ENCODE peak calls at places on chromosomes 2 and 18, in five cellular contexts. C is AG04450; S is omental fat pad; V is AG09319; T is CD4-positive, alpha-beta T cell. X is an unnamed sample.

GRCh38 chr2:239152239-239152915 is 248.4 kb downstream of the HDAC4 start:
- DNase-seq in V (no peak), T (no peak), S (peak), C (no peak), X (peak)

GRCh38 chr2:25323042-25323514 is 18.6 kb downstream of the DNMT3A start:
- DNase-seq in T (no peak), V (no peak), S (no peak), C (no peak), X (no peak)

GRCh38 chr2:235165631-235166030 is 213.8 kb downstream of the SH3BP4 start:
- DNase-seq in C (no peak), T (no peak), S (no peak), V (no peak), X (no peak)

GRCh38 chr2:3619033-3619432 is 24.1 kb downstream of the COLEC11 start:
- DNase-seq in T (no peak), C (no peak), V (no peak), S (no peak), X (no peak)

GRCh38 chr2:122831644-122832043 is 1076.2 kb downstream of the TSN start:
- DNase-seq in S (no peak), V (no peak), T (no peak), C (no peak), X (no peak)

GRCh38 chr2:19051238-19051831 is 307.1 kb downstream of the OSR1 start:
- DNase-seq in C (no peak), T (no peak), V (no peak), S (no peak), X (no peak)

GRCh38 chr18:58025733-58026132 is 18.3 kb upstream of the NEDD4L start:
- DNase-seq in V (no peak), C (no peak), T (no peak), S (no peak), X (no peak)

GRCh38 chr18:62183578-62184195 is 3.2 kb downstream of the PIGN start:
- DNase-seq in S (no peak), C (peak), T (peak), V (no peak), X (no peak)

GRCh38 chr2:233480490-233481202 is 85.9 kb downstream of the USP40 start:
- DNase-seq in T (no peak), C (no peak), V (no peak), S (peak), X (no peak)

GRCh38 chr18:69257861-69258458 is 142.7 kb upstream of the DOK6 start:
- DNase-seq in T (no peak), V (peak), C (peak), S (no peak), X (no peak)

GRCh38 chr2:85611705-85612587 is at the start of gene C2orf68:
- DNase-seq in C (peak), T (peak), V (no peak), S (peak), X (peak)

GRCh38 chr2:62475172-62476011 is 30.6 kb downstream of the TMEM17 start:
- DNase-seq in T (no peak), C (no peak), V (no peak), S (no peak), X (no peak)

GRCh38 chr2:134361648-134362047 is 107.8 kb downstream of the MGAT5 start:
- DNase-seq in V (no peak), S (no peak), T (no peak), C (no peak), X (no peak)

GRCh38 chr2:163453920-163454319 is 281.9 kb downstream of the FIGN start:
- DNase-seq in S (no peak), V (no peak), C (no peak), T (no peak), X (no peak)

GRCh38 chr2:10243926-10244270 is 58.8 kb upstream of the HPCAL1 start:
- DNase-seq in V (no peak), T (no peak), S (no peak), C (no peak), X (no peak)

GRCh38 chr18:5630057-5630765 is 86.4 kb upstream of the EPB41L3 start:
- DNase-seq in T (no peak), C (no peak), S (peak), V (no peak), X (no peak)

DNA sequence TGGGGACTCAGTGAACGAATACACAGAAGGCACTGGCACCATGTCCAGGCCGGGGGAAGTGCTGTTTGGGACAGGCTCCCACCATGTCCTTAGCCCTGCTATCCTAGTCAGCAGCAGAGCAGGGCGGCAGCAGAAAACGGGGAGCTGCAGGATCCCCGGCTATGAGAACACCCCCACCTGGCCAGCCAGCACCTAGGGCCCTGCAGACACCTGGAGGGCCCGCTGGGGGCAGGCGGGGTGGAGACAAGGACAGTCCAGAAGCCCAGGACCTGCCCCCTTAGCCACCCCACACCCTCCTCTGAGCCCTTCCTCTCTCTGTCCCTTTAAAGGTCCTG is 48.7 kb downstream of the BIN1 start:
- DNase-seq in S (no peak), V (no peak), C (no peak), T (no peak), X (no peak)
- TF ChIP-seq CTCF in S (no peak), V (no peak), C (no peak), T (no peak), X (no peak)

DNA sequence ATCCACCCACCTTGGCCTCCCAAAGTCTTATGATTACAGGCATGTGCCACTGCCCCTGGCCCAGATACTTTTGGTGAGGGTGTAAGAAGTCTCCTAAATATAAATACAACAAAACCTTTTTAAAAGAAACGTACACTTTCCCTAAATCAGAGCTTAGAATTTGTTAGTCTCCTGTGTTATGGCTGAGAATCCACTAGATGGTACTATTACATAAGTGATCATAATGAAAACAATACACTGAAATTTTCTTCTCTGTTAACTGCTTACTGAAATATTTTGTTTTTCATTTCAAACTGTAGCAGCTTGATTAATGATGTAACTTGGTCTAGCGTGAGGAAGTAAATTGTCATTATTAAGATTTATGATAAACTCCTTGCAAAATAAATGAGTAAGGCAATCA is 74.8 kb upstream of the FAM98A start:
- DNase-seq in S (no peak), T (no peak), C (no peak), V (no peak), X (no peak)
- TF ChIP-seq CTCF in S (no peak), T (no peak), C (no peak), V (peak), X (no peak)

DNA sequence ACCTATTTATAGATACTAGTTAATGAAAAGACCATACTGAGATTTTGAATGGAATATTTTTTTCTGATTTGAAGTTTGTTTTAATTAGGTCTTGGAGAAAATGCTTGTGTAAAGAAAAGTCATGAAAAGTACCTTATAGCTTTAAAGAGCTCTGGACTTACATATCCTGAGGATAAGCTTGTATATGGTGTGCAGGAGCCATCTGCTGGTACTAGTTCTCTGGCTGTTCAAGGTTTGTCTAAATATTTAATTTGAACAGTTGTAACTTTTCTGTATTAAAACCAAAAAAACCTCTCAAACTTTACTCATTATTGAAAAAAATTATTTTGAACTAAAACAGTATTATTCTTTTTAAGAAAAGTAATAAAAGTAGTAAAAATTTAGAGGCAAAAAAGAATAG is 50.2 kb downstream of the UBR3 start:
- DNase-seq in S (no peak), V (no peak), C (no peak), T (no peak), X (no peak)
- TF ChIP-seq CTCF in S (no peak), V (peak), C (peak), T (no peak), X (peak)

GRCh38 chr2:120436885-120437603 is 91.1 kb downstream of the INHBB start:
- DNase-seq in S (no peak), C (no peak), V (no peak), T (no peak), X (peak)
- TF ChIP-seq CTCF in S (no peak), C (peak), V (peak), T (peak), X (no peak)

DNA sequence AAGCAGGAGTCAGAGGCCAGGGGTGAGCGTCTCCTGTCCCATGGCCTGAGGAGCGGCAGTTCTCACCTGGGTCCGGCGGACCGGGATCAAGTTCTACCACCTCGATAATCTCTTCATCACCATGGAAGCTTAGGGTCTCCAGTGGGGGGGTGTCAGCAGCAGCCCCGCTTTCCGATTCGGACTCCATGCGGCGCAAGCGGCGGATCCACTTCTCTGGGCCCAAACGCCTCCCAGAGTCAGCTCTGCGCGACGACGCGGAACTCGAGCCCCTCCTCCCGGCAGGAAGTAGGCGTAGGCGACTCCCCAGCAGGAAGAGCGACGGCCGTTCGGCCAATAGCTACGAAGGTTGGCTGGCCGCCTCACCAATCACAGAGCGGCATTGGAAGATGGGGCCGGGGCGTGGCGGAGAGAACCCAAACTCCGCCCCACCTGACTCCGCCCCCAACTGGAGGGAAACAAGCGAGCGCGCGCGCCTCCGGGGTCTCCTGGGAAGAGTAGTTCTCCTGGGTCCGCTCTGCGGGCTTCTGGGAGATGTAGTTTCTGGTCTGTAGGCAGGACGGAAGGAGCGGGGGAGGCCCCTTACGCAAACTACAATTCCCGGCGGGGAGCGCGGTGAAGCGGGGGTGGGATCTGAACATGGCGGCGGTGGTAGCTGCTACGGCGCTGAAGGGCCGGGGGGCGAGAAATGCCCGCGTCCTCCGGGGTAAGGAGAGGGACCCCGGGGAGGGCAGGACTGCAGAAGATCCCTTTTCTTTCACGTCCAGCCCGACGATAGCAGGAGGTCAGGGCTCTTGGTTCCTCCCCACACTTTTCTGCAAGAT is at the start of the genes AAMP and PNKD:
- DNase-seq in S (peak), C (peak), T (peak), V (peak), X (peak)
- TF ChIP-seq CTCF in S (no peak), C (peak), T (peak), V (peak), X (no peak)

GRCh38 chr18:29892960-29893558 is 1149.5 kb downstream of the DSC3 start:
- DNase-seq in V (no peak), S (no peak), C (no peak), T (no peak), X (no peak)
- TF ChIP-seq CTCF in V (peak), S (no peak), C (peak), T (no peak), X (no peak)

GRCh38 chr2:187442378-187442777 is 5.7 kb downstream of the CALCRL start:
- DNase-seq in S (no peak), V (no peak), T (no peak), C (no peak), X (no peak)
- TF ChIP-seq CTCF in S (no peak), V (no peak), T (no peak), C (peak), X (no peak)

X was measured in coronary artery.